ENCODE peak calls at places on chromosomes 13 and 19, in seven cellular contexts. One of them, this sample, is unnamed.

GRCh38 chr19:4609878-4610511 is 29.3 kb upstream of the TNFAIP8L1 start:
- DNase-seq in GM12878: no peak
- DNase-seq in H1: no peak
- DNase-seq in SK-N-SH: peak
- DNase-seq in GM12892: no peak
- DNase-seq in K562: no peak
- DNase-seq in HepG2: no peak
- DNase-seq in this sample: no peak

GRCh38 chr13:100541882-100542545 is 46.6 kb downstream of the GGACT start:
- DNase-seq in GM12878: no peak
- DNase-seq in H1: no peak
- DNase-seq in SK-N-SH: no peak
- DNase-seq in GM12892: no peak
- DNase-seq in K562: no peak
- DNase-seq in HepG2: no peak
- DNase-seq in this sample: no peak

GRCh38 chr19:56309511-56310185 is 5.0 kb downstream of the ZSCAN5A start:
- DNase-seq in GM12878: no peak
- DNase-seq in H1: peak
- DNase-seq in SK-N-SH: peak
- DNase-seq in GM12892: peak
- DNase-seq in K562: peak
- DNase-seq in HepG2: peak
- DNase-seq in this sample: peak

GRCh38 chr13:67223024-67223423 is 7.1 kb downstream of the PCDH9 start:
- DNase-seq in GM12878: no peak
- DNase-seq in H1: no peak
- DNase-seq in SK-N-SH: no peak
- DNase-seq in GM12892: no peak
- DNase-seq in K562: no peak
- DNase-seq in HepG2: no peak
- DNase-seq in this sample: no peak

GRCh38 chr13:105465251-105465650 is 1070.2 kb downstream of the EFNB2 start:
- DNase-seq in GM12878: no peak
- DNase-seq in H1: no peak
- DNase-seq in SK-N-SH: no peak
- DNase-seq in GM12892: no peak
- DNase-seq in K562: no peak
- DNase-seq in HepG2: no peak
- DNase-seq in this sample: no peak

GRCh38 chr19:30173593-30174356 is 198.4 kb upstream of the ZNF536 start:
- DNase-seq in GM12878: no peak
- DNase-seq in H1: no peak
- DNase-seq in SK-N-SH: no peak
- DNase-seq in GM12892: no peak
- DNase-seq in K562: no peak
- DNase-seq in HepG2: no peak
- DNase-seq in this sample: no peak

GRCh38 chr13:73173160-73173905 is 114.5 kb downstream of the KLF5 start:
- DNase-seq in GM12878: no peak
- DNase-seq in H1: no peak
- DNase-seq in SK-N-SH: no peak
- DNase-seq in GM12892: no peak
- DNase-seq in K562: no peak
- DNase-seq in HepG2: no peak
- DNase-seq in this sample: no peak

GRCh38 chr19:42250666-42251531 is 4.0 kb downstream of the ERF start:
- DNase-seq in GM12878: no peak
- DNase-seq in H1: no peak
- DNase-seq in SK-N-SH: peak
- DNase-seq in GM12892: no peak
- DNase-seq in K562: no peak
- DNase-seq in HepG2: no peak
- DNase-seq in this sample: no peak

GRCh38 chr19:50649433-50650391 is at the start of gene C19orf81:
- DNase-seq in GM12878: no peak
- DNase-seq in H1: no peak
- DNase-seq in SK-N-SH: peak
- DNase-seq in GM12892: no peak
- DNase-seq in K562: peak
- DNase-seq in HepG2: no peak
- DNase-seq in this sample: no peak

GRCh38 chr13:66506979-66507378 is 723.2 kb downstream of the PCDH9 start:
- DNase-seq in GM12878: no peak
- DNase-seq in H1: no peak
- DNase-seq in SK-N-SH: no peak
- DNase-seq in GM12892: no peak
- DNase-seq in K562: no peak
- DNase-seq in HepG2: no peak
- DNase-seq in this sample: no peak

GRCh38 chr19:23949611-23950010 is 34.9 kb downstream of the ZNF726 start:
- DNase-seq in GM12878: no peak
- DNase-seq in H1: no peak
- DNase-seq in SK-N-SH: no peak
- DNase-seq in GM12892: no peak
- DNase-seq in K562: no peak
- DNase-seq in HepG2: no peak
- DNase-seq in this sample: no peak

GRCh38 chr19:55368701-55369563 is 1.3 kb downstream of the IL11 start:
- DNase-seq in GM12878: no peak
- DNase-seq in H1: no peak
- DNase-seq in SK-N-SH: peak
- DNase-seq in GM12892: no peak
- DNase-seq in K562: peak
- DNase-seq in HepG2: no peak
- DNase-seq in this sample: no peak

GRCh38 chr13:109744512-109745051 is 41.8 kb downstream of the IRS2 start:
- DNase-seq in GM12878: no peak
- DNase-seq in H1: no peak
- DNase-seq in SK-N-SH: peak
- DNase-seq in GM12892: no peak
- DNase-seq in K562: no peak
- DNase-seq in HepG2: no peak
- DNase-seq in this sample: no peak

GRCh38 chr13:40776681-40777165 is 5.7 kb upstream of the MRPS31 start:
- DNase-seq in GM12878: no peak
- DNase-seq in H1: no peak
- DNase-seq in SK-N-SH: no peak
- DNase-seq in GM12892: no peak
- DNase-seq in K562: peak
- DNase-seq in HepG2: no peak
- DNase-seq in this sample: no peak

GRCh38 chr19:51122112-51122981 is 2.4 kb upstream of the SIGLEC9 start:
- DNase-seq in GM12878: no peak
- DNase-seq in H1: no peak
- DNase-seq in SK-N-SH: no peak
- DNase-seq in GM12892: no peak
- DNase-seq in K562: no peak
- DNase-seq in HepG2: no peak
- DNase-seq in this sample: no peak

GRCh38 chr19:3494559-3494958 is 5.9 kb downstream of the DOHH start:
- DNase-seq in GM12878: no peak
- DNase-seq in H1: no peak
- DNase-seq in SK-N-SH: no peak
- DNase-seq in GM12892: no peak
- DNase-seq in K562: no peak
- DNase-seq in HepG2: no peak
- DNase-seq in this sample: no peak

GRCh38 chr19:41323430-41324125 is 13.6 kb downstream of the CCDC97 start:
- DNase-seq in GM12878: no peak
- DNase-seq in H1: no peak
- DNase-seq in SK-N-SH: peak
- DNase-seq in GM12892: no peak
- DNase-seq in K562: peak
- DNase-seq in HepG2: peak
- DNase-seq in this sample: no peak

GRCh38 chr19:13861392-13861713 is 15.6 kb upstream of the NANOS3 start:
- DNase-seq in GM12878: no peak
- DNase-seq in H1: no peak
- DNase-seq in SK-N-SH: peak
- DNase-seq in GM12892: no peak
- DNase-seq in K562: no peak
- DNase-seq in HepG2: no peak
- DNase-seq in this sample: no peak

GRCh38 chr13:113777311-113778260 is 18.6 kb downstream of the TMEM255B start:
- DNase-seq in GM12878: no peak
- DNase-seq in H1: no peak
- DNase-seq in SK-N-SH: no peak
- DNase-seq in GM12892: no peak
- DNase-seq in K562: peak
- DNase-seq in HepG2: no peak
- DNase-seq in this sample: no peak

GRCh38 chr13:41827507-41828213 is 133.2 kb downstream of the VWA8 start:
- DNase-seq in GM12878: no peak
- DNase-seq in H1: no peak
- DNase-seq in SK-N-SH: no peak
- DNase-seq in GM12892: no peak
- DNase-seq in K562: no peak
- DNase-seq in HepG2: no peak
- DNase-seq in this sample: no peak

GRCh38 chr19:1123885-1124677 is 20.3 kb downstream of the GPX4 start:
- DNase-seq in GM12878: no peak
- DNase-seq in H1: no peak
- DNase-seq in SK-N-SH: no peak
- DNase-seq in GM12892: no peak
- DNase-seq in K562: no peak
- DNase-seq in HepG2: no peak
- DNase-seq in this sample: no peak

GRCh38 chr13:103195762-103196161 is 129.5 kb upstream of the SLC10A2 start:
- DNase-seq in GM12878: no peak
- DNase-seq in H1: no peak
- DNase-seq in SK-N-SH: no peak
- DNase-seq in GM12892: no peak
- DNase-seq in K562: no peak
- DNase-seq in HepG2: no peak
- DNase-seq in this sample: no peak

GRCh38 chr13:107231941-107232340 is 664.0 kb upstream of the ARGLU1 start:
- DNase-seq in GM12878: no peak
- DNase-seq in H1: no peak
- DNase-seq in SK-N-SH: no peak
- DNase-seq in GM12892: no peak
- DNase-seq in K562: no peak
- DNase-seq in HepG2: no peak
- DNase-seq in this sample: no peak

GRCh38 chr13:33015275-33015674 is 948 bp upstream of the KL start:
- DNase-seq in GM12878: no peak
- DNase-seq in H1: no peak
- DNase-seq in SK-N-SH: no peak
- DNase-seq in GM12892: no peak
- DNase-seq in K562: no peak
- DNase-seq in HepG2: no peak
- DNase-seq in this sample: no peak

DNA sequence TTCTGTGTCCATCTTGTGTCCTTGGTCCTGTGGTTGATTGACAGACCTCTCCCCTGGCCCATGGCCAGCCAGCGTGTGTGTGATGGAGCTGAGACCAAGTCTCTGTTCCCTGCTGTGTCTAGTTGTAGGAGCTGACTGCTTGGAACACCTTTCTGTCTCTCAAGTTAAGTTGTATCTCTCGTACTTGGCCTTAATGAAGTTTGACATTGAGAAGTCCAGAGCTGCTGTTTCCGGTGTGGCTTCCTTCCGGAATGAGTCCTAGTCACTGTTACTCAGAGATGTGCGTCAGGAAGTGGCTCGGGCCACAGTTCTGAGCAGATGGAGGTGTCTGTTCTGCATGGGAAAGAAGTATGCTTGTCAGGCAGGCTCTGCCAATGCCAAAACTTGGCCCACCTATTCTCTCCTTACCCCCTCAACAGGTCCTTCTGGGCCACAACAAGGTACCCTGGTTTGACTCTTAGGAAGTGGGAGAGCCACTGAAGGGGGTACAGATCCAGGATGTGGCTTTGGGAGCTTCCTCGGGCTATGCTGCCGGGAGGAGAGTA is 54.3 kb downstream of the GATAD2A start:
- DNase-seq in GM12878: no peak
- DNase-seq in H1: no peak
- DNase-seq in SK-N-SH: no peak
- DNase-seq in GM12892: no peak
- DNase-seq in K562: no peak
- DNase-seq in HepG2: no peak
- DNase-seq in this sample: no peak
- TF ChIP-seq TAF1 in GM12878: no peak
- TF ChIP-seq TAF1 in H1: no peak
- TF ChIP-seq TAF1 in SK-N-SH: no peak
- TF ChIP-seq TAF1 in GM12892: no peak
- TF ChIP-seq TAF1 in K562: no peak
- TF ChIP-seq TAF1 in HepG2: no peak
- TF ChIP-seq TAF1 in this sample: no peak

DNA sequence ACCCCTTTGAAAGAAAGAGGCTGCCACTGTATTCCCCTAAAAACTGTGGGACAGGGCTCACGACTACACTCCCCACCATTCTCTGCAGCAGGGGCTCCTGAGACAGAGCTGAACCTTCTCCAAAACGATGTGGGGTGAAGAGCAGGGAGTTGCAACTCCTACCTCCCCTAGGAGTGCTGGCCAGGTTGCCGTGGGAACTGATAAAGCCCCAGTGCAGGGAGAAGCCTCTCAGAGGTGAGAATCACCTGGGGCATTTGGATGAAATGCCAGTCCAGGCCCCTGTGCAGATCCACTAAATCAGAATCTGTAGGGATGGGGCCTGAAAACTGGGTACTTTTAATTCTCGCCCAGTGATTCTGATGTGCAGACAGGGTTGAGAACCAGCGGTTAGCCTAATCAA is 945 bp downstream of the DHRS12 start:
- DNase-seq in GM12878: no peak
- DNase-seq in H1: no peak
- DNase-seq in SK-N-SH: peak
- DNase-seq in GM12892: no peak
- DNase-seq in K562: no peak
- DNase-seq in HepG2: no peak
- DNase-seq in this sample: no peak
- TF ChIP-seq TAF1 in GM12878: no peak
- TF ChIP-seq TAF1 in H1: no peak
- TF ChIP-seq TAF1 in SK-N-SH: no peak
- TF ChIP-seq TAF1 in GM12892: no peak
- TF ChIP-seq TAF1 in K562: no peak
- TF ChIP-seq TAF1 in HepG2: no peak
- TF ChIP-seq TAF1 in this sample: no peak

GRCh38 chr13:46866150-46866549 is 30.7 kb downstream of the HTR2A start:
- DNase-seq in GM12878: no peak
- DNase-seq in H1: peak
- DNase-seq in SK-N-SH: peak
- DNase-seq in GM12892: no peak
- DNase-seq in K562: no peak
- DNase-seq in HepG2: peak
- DNase-seq in this sample: no peak
- TF ChIP-seq TAF1 in GM12878: no peak
- TF ChIP-seq TAF1 in H1: no peak
- TF ChIP-seq TAF1 in SK-N-SH: no peak
- TF ChIP-seq TAF1 in GM12892: no peak
- TF ChIP-seq TAF1 in K562: no peak
- TF ChIP-seq TAF1 in HepG2: no peak
- TF ChIP-seq TAF1 in this sample: no peak

DNA sequence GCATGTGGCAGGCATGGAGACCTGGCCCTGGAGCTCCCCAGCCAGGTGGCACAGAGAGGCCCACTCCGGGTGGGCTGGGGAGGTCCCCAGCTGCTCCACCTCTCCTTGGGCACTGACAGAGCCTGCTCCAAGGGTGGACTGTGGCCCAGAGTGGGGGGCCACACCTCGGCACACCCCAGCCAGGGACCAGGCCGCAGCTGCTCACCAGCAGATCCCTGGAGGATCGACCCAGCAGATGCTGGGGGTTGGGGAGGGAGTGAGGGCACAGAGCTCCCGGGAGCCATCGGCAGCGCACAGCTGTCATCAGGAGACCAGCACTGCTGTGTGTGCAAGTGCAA is 72.0 kb upstream of the KCTD15 start:
- DNase-seq in GM12878: no peak
- DNase-seq in H1: no peak
- DNase-seq in SK-N-SH: peak
- DNase-seq in GM12892: no peak
- DNase-seq in K562: no peak
- DNase-seq in HepG2: no peak
- DNase-seq in this sample: no peak
- TF ChIP-seq TAF1 in GM12878: no peak
- TF ChIP-seq TAF1 in H1: no peak
- TF ChIP-seq TAF1 in SK-N-SH: no peak
- TF ChIP-seq TAF1 in GM12892: no peak
- TF ChIP-seq TAF1 in K562: no peak
- TF ChIP-seq TAF1 in HepG2: no peak
- TF ChIP-seq TAF1 in this sample: no peak

This sample was measured in GM12891.